ENCODE peak calls at places on chromosomes 5 and 9, in ten cellular contexts. One of them, this sample, is unnamed.

GRCh38 chr9:137720571-137721110 is 101.8 kb downstream of the EHMT1 start:
- DNase-seq in Peyer's patch: no peak
- DNase-seq in C1 segment of cervical spinal cord: no peak
- DNase-seq in skeletal muscle cell: no peak
- DNase-seq in NCI-H226: no peak
- DNase-seq in stimulated activated CD8-positive, alpha-beta memory T cell treated with anti-CD3 and anti-CD28 coated beads, Interleukin-4, amount 100 ng/mL, for 24 hours: no peak
- DNase-seq in fibroblast of the aortic adventitia: no peak
- DNase-seq in DMS 273 treated with DMSO at 0.1 percent for 48 hours: no peak
- DNase-seq in NCI-H774: no peak
- DNase-seq in mesendoderm: no peak
- DNase-seq in this sample: no peak

GRCh38 chr5:91022518-91022917 is 360.6 kb downstream of the ARRDC3 start:
- DNase-seq in NCI-H226: no peak
- DNase-seq in skeletal muscle cell: no peak
- DNase-seq in stimulated activated CD8-positive, alpha-beta memory T cell treated with anti-CD3 and anti-CD28 coated beads, Interleukin-4, amount 100 ng/mL, for 24 hours: no peak
- DNase-seq in Peyer's patch: no peak
- DNase-seq in C1 segment of cervical spinal cord: no peak
- DNase-seq in NCI-H774: peak
- DNase-seq in fibroblast of the aortic adventitia: no peak
- DNase-seq in DMS 273 treated with DMSO at 0.1 percent for 48 hours: no peak
- DNase-seq in mesendoderm: no peak
- DNase-seq in this sample: no peak

GRCh38 chr9:126506361-126507317 is 107.1 kb upstream of the LMX1B start:
- DNase-seq in NCI-H226: no peak
- DNase-seq in stimulated activated CD8-positive, alpha-beta memory T cell treated with anti-CD3 and anti-CD28 coated beads, Interleukin-4, amount 100 ng/mL, for 24 hours: no peak
- DNase-seq in fibroblast of the aortic adventitia: no peak
- DNase-seq in NCI-H774: no peak
- DNase-seq in Peyer's patch: no peak
- DNase-seq in skeletal muscle cell: no peak
- DNase-seq in mesendoderm: no peak
- DNase-seq in DMS 273 treated with DMSO at 0.1 percent for 48 hours: no peak
- DNase-seq in C1 segment of cervical spinal cord: no peak
- DNase-seq in this sample: no peak

GRCh38 chr9:111427186-111427585 is 57.0 kb downstream of the ECPAS start:
- DNase-seq in stimulated activated CD8-positive, alpha-beta memory T cell treated with anti-CD3 and anti-CD28 coated beads, Interleukin-4, amount 100 ng/mL, for 24 hours: no peak
- DNase-seq in NCI-H226: no peak
- DNase-seq in mesendoderm: peak
- DNase-seq in C1 segment of cervical spinal cord: no peak
- DNase-seq in NCI-H774: no peak
- DNase-seq in skeletal muscle cell: peak
- DNase-seq in Peyer's patch: no peak
- DNase-seq in DMS 273 treated with DMSO at 0.1 percent for 48 hours: no peak
- DNase-seq in fibroblast of the aortic adventitia: peak
- DNase-seq in this sample: no peak

GRCh38 chr5:139646912-139647391 is 1.2 kb upstream of the CXXC5 start:
- DNase-seq in mesendoderm: peak
- DNase-seq in DMS 273 treated with DMSO at 0.1 percent for 48 hours: no peak
- DNase-seq in NCI-H774: no peak
- DNase-seq in NCI-H226: peak
- DNase-seq in stimulated activated CD8-positive, alpha-beta memory T cell treated with anti-CD3 and anti-CD28 coated beads, Interleukin-4, amount 100 ng/mL, for 24 hours: no peak
- DNase-seq in fibroblast of the aortic adventitia: no peak
- DNase-seq in C1 segment of cervical spinal cord: no peak
- DNase-seq in Peyer's patch: no peak
- DNase-seq in skeletal muscle cell: no peak
- DNase-seq in this sample: no peak

GRCh38 chr9:122806661-122807060 is 6.7 kb downstream of the OR1K1 start:
- DNase-seq in skeletal muscle cell: no peak
- DNase-seq in stimulated activated CD8-positive, alpha-beta memory T cell treated with anti-CD3 and anti-CD28 coated beads, Interleukin-4, amount 100 ng/mL, for 24 hours: no peak
- DNase-seq in mesendoderm: no peak
- DNase-seq in NCI-H774: no peak
- DNase-seq in NCI-H226: no peak
- DNase-seq in C1 segment of cervical spinal cord: no peak
- DNase-seq in fibroblast of the aortic adventitia: no peak
- DNase-seq in Peyer's patch: no peak
- DNase-seq in DMS 273 treated with DMSO at 0.1 percent for 48 hours: no peak
- DNase-seq in this sample: no peak

GRCh38 chr5:143244000-143244736 is 159.3 kb downstream of the NR3C1 start:
- DNase-seq in stimulated activated CD8-positive, alpha-beta memory T cell treated with anti-CD3 and anti-CD28 coated beads, Interleukin-4, amount 100 ng/mL, for 24 hours: no peak
- DNase-seq in fibroblast of the aortic adventitia: peak
- DNase-seq in DMS 273 treated with DMSO at 0.1 percent for 48 hours: peak
- DNase-seq in skeletal muscle cell: peak
- DNase-seq in C1 segment of cervical spinal cord: no peak
- DNase-seq in NCI-H226: peak
- DNase-seq in Peyer's patch: no peak
- DNase-seq in mesendoderm: peak
- DNase-seq in NCI-H774: no peak
- DNase-seq in this sample: peak

GRCh38 chr9:30522486-30522885 is 1862.0 kb upstream of the ACO1 start:
- DNase-seq in C1 segment of cervical spinal cord: no peak
- DNase-seq in Peyer's patch: no peak
- DNase-seq in skeletal muscle cell: no peak
- DNase-seq in NCI-H226: no peak
- DNase-seq in stimulated activated CD8-positive, alpha-beta memory T cell treated with anti-CD3 and anti-CD28 coated beads, Interleukin-4, amount 100 ng/mL, for 24 hours: no peak
- DNase-seq in mesendoderm: no peak
- DNase-seq in DMS 273 treated with DMSO at 0.1 percent for 48 hours: peak
- DNase-seq in NCI-H774: no peak
- DNase-seq in fibroblast of the aortic adventitia: no peak
- DNase-seq in this sample: no peak

GRCh38 chr5:173231996-173232498 is 3.0 kb downstream of the NKX2-5 start:
- DNase-seq in NCI-H226: no peak
- DNase-seq in NCI-H774: no peak
- DNase-seq in fibroblast of the aortic adventitia: no peak
- DNase-seq in stimulated activated CD8-positive, alpha-beta memory T cell treated with anti-CD3 and anti-CD28 coated beads, Interleukin-4, amount 100 ng/mL, for 24 hours: no peak
- DNase-seq in mesendoderm: peak
- DNase-seq in skeletal muscle cell: no peak
- DNase-seq in C1 segment of cervical spinal cord: no peak
- DNase-seq in DMS 273 treated with DMSO at 0.1 percent for 48 hours: no peak
- DNase-seq in Peyer's patch: no peak
- DNase-seq in this sample: no peak

GRCh38 chr5:78699565-78700143 is 51.1 kb upstream of the LHFPL2 start:
- DNase-seq in fibroblast of the aortic adventitia: peak
- DNase-seq in skeletal muscle cell: peak
- DNase-seq in stimulated activated CD8-positive, alpha-beta memory T cell treated with anti-CD3 and anti-CD28 coated beads, Interleukin-4, amount 100 ng/mL, for 24 hours: no peak
- DNase-seq in NCI-H774: no peak
- DNase-seq in Peyer's patch: no peak
- DNase-seq in DMS 273 treated with DMSO at 0.1 percent for 48 hours: no peak
- DNase-seq in NCI-H226: peak
- DNase-seq in mesendoderm: peak
- DNase-seq in C1 segment of cervical spinal cord: no peak
- DNase-seq in this sample: peak

GRCh38 chr5:157581870-157582269 is 6.3 kb upstream of the ADAM19 start:
- DNase-seq in C1 segment of cervical spinal cord: no peak
- DNase-seq in fibroblast of the aortic adventitia: no peak
- DNase-seq in NCI-H226: no peak
- DNase-seq in NCI-H774: no peak
- DNase-seq in mesendoderm: no peak
- DNase-seq in stimulated activated CD8-positive, alpha-beta memory T cell treated with anti-CD3 and anti-CD28 coated beads, Interleukin-4, amount 100 ng/mL, for 24 hours: no peak
- DNase-seq in DMS 273 treated with DMSO at 0.1 percent for 48 hours: no peak
- DNase-seq in skeletal muscle cell: no peak
- DNase-seq in Peyer's patch: no peak
- DNase-seq in this sample: no peak

This sample was measured in amniotic stem cell.